ENCODE peak calls at places on chromosome 14, in ten cellular contexts. One of them, this sample, is unnamed.

GRCh38 chr14:56846970-56847928 is 37.0 kb upstream of the OTX2 start:
- DNase-seq in Calu3: no peak
- DNase-seq in HS-5: no peak
- DNase-seq in T-cell: no peak
- DNase-seq in hypothalamus: no peak
- DNase-seq in ACHN: no peak
- DNase-seq in occipital lobe: no peak
- DNase-seq in GDM1: no peak
- DNase-seq in dorsolateral prefrontal cortex: no peak
- DNase-seq in RWPE1: no peak
- DNase-seq in this sample: no peak

GRCh38 chr14:100241279-100241678 is 2.3 kb downstream of the YY1 start:
- DNase-seq in T-cell: no peak
- DNase-seq in GDM1: no peak
- DNase-seq in occipital lobe: no peak
- DNase-seq in Calu3: no peak
- DNase-seq in dorsolateral prefrontal cortex: no peak
- DNase-seq in ACHN: no peak
- DNase-seq in RWPE1: no peak
- DNase-seq in HS-5: no peak
- DNase-seq in hypothalamus: no peak
- DNase-seq in this sample: no peak

GRCh38 chr14:23123419-23123818 is 4.4 kb upstream of the CEBPE start:
- DNase-seq in occipital lobe: no peak
- DNase-seq in T-cell: no peak
- DNase-seq in HS-5: no peak
- DNase-seq in hypothalamus: no peak
- DNase-seq in RWPE1: peak; percentile 31
- DNase-seq in GDM1: no peak
- DNase-seq in dorsolateral prefrontal cortex: no peak
- DNase-seq in Calu3: peak; percentile 42
- DNase-seq in ACHN: no peak
- DNase-seq in this sample: no peak

GRCh38 chr14:59028476-59029202 is 159.8 kb upstream of the DAAM1 start:
- DNase-seq in dorsolateral prefrontal cortex: peak; percentile 64
- DNase-seq in ACHN: peak; percentile 79
- DNase-seq in T-cell: peak; percentile 20
- DNase-seq in Calu3: peak; percentile 68
- DNase-seq in GDM1: peak; percentile 31
- DNase-seq in RWPE1: peak; percentile 60
- DNase-seq in occipital lobe: peak; percentile 10
- DNase-seq in hypothalamus: peak; percentile 1
- DNase-seq in HS-5: peak; percentile 87
- DNase-seq in this sample: peak; percentile 61

GRCh38 chr14:67557118-67557517 is 24.0 kb downstream of the PLEKHH1 start:
- DNase-seq in GDM1: no peak
- DNase-seq in hypothalamus: no peak
- DNase-seq in HS-5: no peak
- DNase-seq in occipital lobe: no peak
- DNase-seq in Calu3: no peak
- DNase-seq in ACHN: no peak
- DNase-seq in dorsolateral prefrontal cortex: peak; percentile 20
- DNase-seq in T-cell: no peak
- DNase-seq in RWPE1: peak; percentile 60
- DNase-seq in this sample: no peak

GRCh38 chr14:76701981-76702380 is 59.3 kb upstream of the VASH1 start:
- DNase-seq in Calu3: no peak
- DNase-seq in RWPE1: no peak
- DNase-seq in T-cell: no peak
- DNase-seq in ACHN: no peak
- DNase-seq in hypothalamus: no peak
- DNase-seq in HS-5: no peak
- DNase-seq in dorsolateral prefrontal cortex: no peak
- DNase-seq in GDM1: no peak
- DNase-seq in occipital lobe: no peak
- DNase-seq in this sample: no peak

GRCh38 chr14:88998027-88998426 is 173.6 kb downstream of the TTC8 start:
- DNase-seq in hypothalamus: no peak
- DNase-seq in ACHN: no peak
- DNase-seq in GDM1: no peak
- DNase-seq in occipital lobe: no peak
- DNase-seq in dorsolateral prefrontal cortex: no peak
- DNase-seq in Calu3: no peak
- DNase-seq in T-cell: no peak
- DNase-seq in HS-5: no peak
- DNase-seq in RWPE1: no peak
- DNase-seq in this sample: no peak

GRCh38 chr14:32078030-32078793 is 1.1 kb downstream of the ARHGAP5 start:
- DNase-seq in T-cell: peak; percentile 28
- DNase-seq in ACHN: peak; percentile 43
- DNase-seq in hypothalamus: peak; percentile 35
- DNase-seq in HS-5: no peak
- DNase-seq in Calu3: no peak
- DNase-seq in occipital lobe: peak; percentile 40
- DNase-seq in RWPE1: peak; percentile 23
- DNase-seq in dorsolateral prefrontal cortex: no peak
- DNase-seq in GDM1: no peak
- DNase-seq in this sample: no peak

GRCh38 chr14:75229923-75230792 is 48.5 kb upstream of the FOS start:
- DNase-seq in RWPE1: peak; percentile 66
- DNase-seq in dorsolateral prefrontal cortex: no peak
- DNase-seq in hypothalamus: no peak
- DNase-seq in Calu3: peak; percentile 68
- DNase-seq in HS-5: no peak
- DNase-seq in GDM1: no peak
- DNase-seq in ACHN: peak; percentile 87
- DNase-seq in occipital lobe: no peak
- DNase-seq in T-cell: peak; percentile 57
- DNase-seq in this sample: no peak

GRCh38 chr14:98210045-98210678 is 1061.8 kb downstream of the BCL11B start:
- DNase-seq in RWPE1: no peak
- DNase-seq in HS-5: no peak
- DNase-seq in occipital lobe: no peak
- DNase-seq in Calu3: no peak
- DNase-seq in dorsolateral prefrontal cortex: no peak
- DNase-seq in hypothalamus: no peak
- DNase-seq in ACHN: no peak
- DNase-seq in GDM1: no peak
- DNase-seq in T-cell: peak; percentile 57
- DNase-seq in this sample: no peak

GRCh38 chr14:104875811-104876210 is 10.7 kb downstream of the CEP170B start:
- DNase-seq in GDM1: no peak
- DNase-seq in dorsolateral prefrontal cortex: no peak
- DNase-seq in RWPE1: no peak
- DNase-seq in ACHN: no peak
- DNase-seq in Calu3: no peak
- DNase-seq in hypothalamus: no peak
- DNase-seq in HS-5: no peak
- DNase-seq in occipital lobe: no peak
- DNase-seq in T-cell: no peak
- DNase-seq in this sample: no peak

GRCh38 chr14:74360163-74360562 is 11.9 kb downstream of the VRTN start:
- DNase-seq in T-cell: no peak
- DNase-seq in RWPE1: no peak
- DNase-seq in Calu3: no peak
- DNase-seq in GDM1: no peak
- DNase-seq in occipital lobe: no peak
- DNase-seq in HS-5: no peak
- DNase-seq in ACHN: no peak
- DNase-seq in hypothalamus: no peak
- DNase-seq in dorsolateral prefrontal cortex: no peak
- DNase-seq in this sample: no peak

GRCh38 chr14:96071561-96071960 is 32.4 kb downstream of the C14orf132 start:
- DNase-seq in Calu3: no peak
- DNase-seq in GDM1: no peak
- DNase-seq in dorsolateral prefrontal cortex: no peak
- DNase-seq in ACHN: no peak
- DNase-seq in hypothalamus: no peak
- DNase-seq in T-cell: no peak
- DNase-seq in RWPE1: no peak
- DNase-seq in occipital lobe: no peak
- DNase-seq in HS-5: no peak
- DNase-seq in this sample: no peak

This sample was measured in anterior cingulate cortex.